ENCODE peak calls at places on chromosomes 16 and 17, in seven cellular contexts. C is mucosa of descending colon; H is bronchial epithelial cell; U is BE2C; N is H54; P is CD8-positive, alpha-beta memory T cell; E is ACHN. D is an unnamed sample.

GRCh38 chr16:88636488-88637265 is 1.7 kb upstream of the IL17C start:
- DNase-seq in P (no peak), U (no peak), C (no peak), N (no peak), H (no peak), E (no peak), D (no peak)

GRCh38 chr16:89873109-89873821 is at the start of gene TCF25:
- DNase-seq in N (peak), E (peak), C (peak), U (peak), H (peak), P (peak), D (peak)

GRCh38 chr16:12027091-12027490 is 50.6 kb downstream of the SNX29 start:
- DNase-seq in H (peak), U (no peak), E (peak), P (no peak), N (no peak), C (no peak), D (no peak)

GRCh38 chr17:71208111-71208704 is 912.6 kb upstream of the SOX9 start:
- DNase-seq in E (no peak), U (no peak), H (peak), P (no peak), C (no peak), N (no peak), D (no peak)

GRCh38 chr16:68040506-68041288 is 17.6 kb downstream of the DUS2 start:
- DNase-seq in P (peak), C (peak), U (peak), E (peak), H (peak), N (peak), D (peak)

GRCh38 chr17:45709889-45710288 is 74.2 kb upstream of the CRHR1 start:
- DNase-seq in C (no peak), H (no peak), U (no peak), E (no peak), P (no peak), N (no peak), D (no peak)

GRCh38 chr16:24069036-24069590 is 187.0 kb upstream of the CACNG3 start:
- DNase-seq in E (no peak), C (no peak), N (no peak), P (no peak), U (no peak), H (no peak), D (no peak)

GRCh38 chr17:32298721-32299578 is 33.3 kb downstream of the RHBDL3 start:
- DNase-seq in C (no peak), E (no peak), P (no peak), N (no peak), U (no peak), H (no peak), D (no peak)

GRCh38 chr16:57256601-57257395 is 11.7 kb downstream of the ARL2BP start:
- DNase-seq in P (no peak), H (no peak), C (no peak), U (no peak), N (no peak), E (no peak), D (no peak)

GRCh38 chr17:34556384-34556783 is 23.0 kb upstream of the TMEM132E start:
- DNase-seq in C (peak), N (no peak), P (no peak), H (peak), U (no peak), E (peak), D (no peak)

GRCh38 chr16:69005641-69006355 is 99.7 kb upstream of the HAS3 start:
- DNase-seq in N (no peak), U (no peak), H (no peak), E (peak), P (no peak), C (no peak), D (no peak)

GRCh38 chr16:64914-65255 is 7.5 kb downstream of the RHBDF1 start:
- DNase-seq in U (no peak), N (no peak), H (no peak), P (no peak), C (no peak), E (no peak), D (no peak)

GRCh38 chr17:82077617-82078358 is 12.2 kb upstream of the DUS1L start:
- DNase-seq in U (no peak), P (no peak), C (no peak), E (no peak), H (no peak), N (no peak), D (no peak)

GRCh38 chr17:17890773-17891759 is 54.3 kb upstream of the SREBF1 start:
- DNase-seq in P (peak), N (peak), E (peak), C (peak), H (peak), U (peak), D (peak)

GRCh38 chr17:30229012-30229411 is 6.5 kb downstream of the SLC6A4 start:
- DNase-seq in C (no peak), E (no peak), H (peak), N (no peak), U (no peak), P (no peak), D (no peak)

GRCh38 chr17:66523378-66524174 is 221.2 kb downstream of the PRKCA start:
- DNase-seq in H (no peak), E (no peak), C (peak), N (no peak), U (no peak), P (no peak), D (no peak)

GRCh38 chr17:75240394-75241142 is 20.8 kb downstream of the GGA3 start:
- DNase-seq in C (no peak), E (peak), U (peak), N (peak), H (no peak), P (peak), D (peak)

GRCh38 chr17:3894927-3895343 is 2.1 kb upstream of the CAMKK1 start:
- DNase-seq in N (peak), E (no peak), H (peak), U (no peak), C (peak), P (no peak), D (no peak)

GRCh38 chr17:8911205-8911604 is 43.7 kb upstream of the PIK3R6 start:
- DNase-seq in U (no peak), C (no peak), P (no peak), H (no peak), E (no peak), N (no peak), D (no peak)

GRCh38 chr16:1784977-1785845 is 2.5 kb downstream of the NUBP2 start:
- DNase-seq in N (no peak), U (no peak), E (no peak), C (no peak), P (no peak), H (no peak), D (no peak)

GRCh38 chr17:36675250-36675649 is 73.9 kb downstream of the MRM1 start:
- DNase-seq in N (no peak), P (no peak), U (no peak), H (no peak), C (no peak), E (no peak), D (no peak)

GRCh38 chr16:15618392-15618791 is 24.6 kb downstream of the MARF1 start:
- DNase-seq in C (no peak), U (no peak), N (no peak), H (peak), E (peak), P (no peak), D (no peak)